ENCODE peak calls at places on chromosome 4, in four cellular contexts. X is astrocyte of the spinal cord, V is activated B cell treated with CpG ODN at 0.5 μM for 24 hours, S is tibial artery. R is an unnamed sample.

GRCh38 chr4:173213296-173213695 is 44.7 kb downstream of the GALNT7 start:
- DNase-seq in X (no peak), V (no peak), S (no peak), R (no peak)

GRCh38 chr4:73776363-73776762 is 36.0 kb downstream of the CXCL8 start:
- DNase-seq in X (peak), V (no peak), S (peak), R (no peak)

GRCh38 chr4:163755013-163755412 is 260.5 kb downstream of the TMA16 start:
- DNase-seq in X (peak), V (no peak), S (no peak), R (no peak)

GRCh38 chr4:68249434-68249833 is 3.9 kb upstream of the TMPRSS11B start:
- DNase-seq in X (no peak), V (no peak), S (no peak), R (no peak)

GRCh38 chr4:20337261-20337664 is 85.6 kb downstream of the SLIT2 start:
- DNase-seq in X (peak), V (no peak), S (no peak), R (no peak)

GRCh38 chr4:150001815-150002214 is 76.4 kb upstream of the DCLK2 start:
- DNase-seq in X (peak), V (no peak), S (no peak), R (no peak)

GRCh38 chr4:184641022-184641421 is 8.2 kb downstream of the CASP3 start:
- DNase-seq in X (no peak), V (no peak), S (no peak), R (no peak)

GRCh38 chr4:61750810-61751209 is 550.7 kb downstream of the ADGRL3 start:
- DNase-seq in X (no peak), V (no peak), S (no peak), R (no peak)

GRCh38 chr4:19254476-19254875 is 997.2 kb upstream of the SLIT2 start:
- DNase-seq in X (peak), V (no peak), S (no peak), R (no peak)

GRCh38 chr4:119641765-119642164 is 13.2 kb upstream of the PDE5A start:
- DNase-seq in X (no peak), V (no peak), S (no peak), R (no peak)

DNA sequence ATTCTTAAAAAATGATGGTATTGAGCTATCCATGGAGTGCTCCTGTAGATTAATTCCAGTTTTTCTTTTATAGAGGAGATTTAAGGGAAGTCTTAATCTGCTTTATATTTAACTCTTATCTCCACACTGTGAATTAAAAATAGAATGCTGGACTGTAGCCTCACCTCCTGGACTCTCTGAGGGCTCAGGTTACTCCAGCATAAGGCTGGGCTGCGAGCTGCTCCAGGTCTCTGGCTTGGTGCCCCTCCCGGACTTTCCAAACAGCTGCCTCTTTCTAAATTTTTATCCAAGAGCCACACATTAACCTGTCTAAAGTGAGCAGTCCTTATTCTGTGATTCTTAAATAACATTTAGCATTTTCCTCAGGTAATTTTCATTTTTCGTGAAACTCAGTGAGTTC is 218.7 kb upstream of the JADE1 start:
- DNase-seq in X (peak), V (no peak), S (no peak), R (no peak)
- TF ChIP-seq CTCF in X (peak), V (no peak), S (no peak), R (no peak)

GRCh38 chr4:151674804-151675290 is 86.0 kb downstream of the GATB start:
- DNase-seq in X (peak), V (no peak), S (no peak), R (peak)
- TF ChIP-seq CTCF in X (no peak), V (no peak), S (peak), R (no peak)

DNA sequence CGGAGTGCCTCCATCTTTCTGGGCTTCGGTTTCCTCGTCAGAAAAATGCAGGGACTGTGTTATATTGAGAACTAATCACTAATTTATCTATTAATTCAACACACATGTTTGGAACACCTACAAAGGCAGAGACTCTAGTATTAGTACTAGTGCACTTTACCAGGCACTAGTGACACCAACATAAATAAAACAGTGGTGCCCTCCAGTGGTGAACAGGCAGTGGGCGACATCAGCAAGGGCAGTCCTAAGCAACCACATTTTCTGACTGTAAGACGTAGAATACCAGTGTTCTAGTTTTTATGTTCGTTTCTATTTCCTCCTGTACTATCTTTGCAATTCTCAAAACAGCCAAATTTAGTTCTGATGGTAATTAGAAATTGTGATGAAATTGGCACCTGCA is 69.1 kb upstream of the UCP1 start:
- DNase-seq in X (no peak), V (no peak), S (no peak), R (no peak)
- TF ChIP-seq CTCF in X (peak), V (no peak), S (no peak), R (peak)

GRCh38 chr4:65265526-65265925 is 404.8 kb downstream of the EPHA5 start:
- DNase-seq in X (no peak), V (no peak), S (no peak), R (no peak)
- TF ChIP-seq CTCF in X (no peak), V (no peak), S (no peak), R (no peak)

GRCh38 chr4:145936142-145937020 is 2.2 kb downstream of the ZNF827 start:
- DNase-seq in X (peak), V (peak), S (peak), R (peak)
- TF ChIP-seq CTCF in X (peak), V (no peak), S (peak), R (peak)

GRCh38 chr4:143025111-143025704 is 159.5 kb upstream of the USP38 start:
- DNase-seq in X (peak), V (no peak), S (no peak), R (no peak)
- TF ChIP-seq CTCF in X (peak), V (no peak), S (peak), R (peak)

GRCh38 chr4:7151668-7152227 is 40.6 kb upstream of the SORCS2 start:
- DNase-seq in X (no peak), V (no peak), S (no peak), R (no peak)
- TF ChIP-seq CTCF in X (no peak), V (no peak), S (no peak), R (no peak)